ENCODE peak calls at places on chromosomes 6 and 20, in eight cellular contexts. One of them, this sample, is unnamed.
A peak's percentile ranks its signal among the peaks of the same experiment; 100 is the strongest.

GRCh38 chr6:117401799-117402198 is 23.9 kb downstream of the ROS1 start:
- DNase-seq in epithelial cell of esophagus: no peak
- DNase-seq in esophagus squamous epithelium: no peak
- DNase-seq in tibial artery: no peak
- DNase-seq in fibroblast of lung: no peak
- DNase-seq in neural crest cell: no peak
- DNase-seq in stomach: no peak
- DNase-seq in nephron progenitor cell: no peak
- DNase-seq in this sample: no peak

GRCh38 chr6:149497365-149497764 is 12.6 kb upstream of the ZC3H12D start:
- DNase-seq in epithelial cell of esophagus: no peak
- DNase-seq in esophagus squamous epithelium: no peak
- DNase-seq in tibial artery: no peak
- DNase-seq in fibroblast of lung: no peak
- DNase-seq in neural crest cell: no peak
- DNase-seq in stomach: no peak
- DNase-seq in nephron progenitor cell: no peak
- DNase-seq in this sample: no peak

GRCh38 chr6:107658920-107659879 is 164.9 kb downstream of the SCML4 start:
- DNase-seq in epithelial cell of esophagus: peak; percentile 55
- DNase-seq in esophagus squamous epithelium: no peak
- DNase-seq in tibial artery: no peak
- DNase-seq in fibroblast of lung: peak; percentile 40
- DNase-seq in neural crest cell: no peak
- DNase-seq in stomach: no peak
- DNase-seq in nephron progenitor cell: no peak
- DNase-seq in this sample: no peak

GRCh38 chr6:5681480-5681879 is 325.2 kb downstream of the NRN1 start:
- DNase-seq in epithelial cell of esophagus: peak; percentile 37
- DNase-seq in esophagus squamous epithelium: no peak
- DNase-seq in tibial artery: no peak
- DNase-seq in fibroblast of lung: no peak
- DNase-seq in neural crest cell: no peak
- DNase-seq in stomach: no peak
- DNase-seq in nephron progenitor cell: no peak
- DNase-seq in this sample: no peak

GRCh38 chr6:168793649-168794048 is 352.7 kb downstream of the SMOC2 start:
- DNase-seq in epithelial cell of esophagus: no peak
- DNase-seq in esophagus squamous epithelium: no peak
- DNase-seq in tibial artery: no peak
- DNase-seq in fibroblast of lung: no peak
- DNase-seq in neural crest cell: no peak
- DNase-seq in stomach: no peak
- DNase-seq in nephron progenitor cell: no peak
- DNase-seq in this sample: no peak

GRCh38 chr20:35320396-35321126 is 28.3 kb upstream of the FAM83C start:
- DNase-seq in epithelial cell of esophagus: peak; percentile 58
- DNase-seq in esophagus squamous epithelium: no peak
- DNase-seq in tibial artery: no peak
- DNase-seq in fibroblast of lung: peak; percentile 97
- DNase-seq in neural crest cell: no peak
- DNase-seq in stomach: no peak
- DNase-seq in nephron progenitor cell: no peak
- DNase-seq in this sample: no peak

GRCh38 chr6:17483391-17484016 is 90.1 kb downstream of the CAP2 start:
- DNase-seq in epithelial cell of esophagus: no peak
- DNase-seq in esophagus squamous epithelium: no peak
- DNase-seq in tibial artery: no peak
- DNase-seq in fibroblast of lung: no peak
- DNase-seq in neural crest cell: no peak
- DNase-seq in stomach: no peak
- DNase-seq in nephron progenitor cell: no peak
- DNase-seq in this sample: no peak

GRCh38 chr20:2713285-2713684 is 20.7 kb downstream of the EBF4 start:
- DNase-seq in epithelial cell of esophagus: peak; percentile 31
- DNase-seq in esophagus squamous epithelium: no peak
- DNase-seq in tibial artery: no peak
- DNase-seq in fibroblast of lung: no peak
- DNase-seq in neural crest cell: no peak
- DNase-seq in stomach: no peak
- DNase-seq in nephron progenitor cell: no peak
- DNase-seq in this sample: no peak

GRCh38 chr6:73803562-73804221 is 107.7 kb downstream of the CD109 start:
- DNase-seq in epithelial cell of esophagus: peak; percentile 84
- DNase-seq in esophagus squamous epithelium: no peak
- DNase-seq in tibial artery: no peak
- DNase-seq in fibroblast of lung: peak; percentile 98
- DNase-seq in neural crest cell: peak; percentile 48
- DNase-seq in stomach: no peak
- DNase-seq in nephron progenitor cell: peak; percentile 43
- DNase-seq in this sample: peak; percentile 93

GRCh38 chr6:42969431-42969830 is 8.9 kb downstream of the GNMT start:
- DNase-seq in epithelial cell of esophagus: no peak
- DNase-seq in esophagus squamous epithelium: no peak
- DNase-seq in tibial artery: no peak
- DNase-seq in fibroblast of lung: no peak
- DNase-seq in neural crest cell: no peak
- DNase-seq in stomach: no peak
- DNase-seq in nephron progenitor cell: no peak
- DNase-seq in this sample: no peak

GRCh38 chr6:26594730-26595632 is 1.8 kb upstream of the ABT1 start:
- DNase-seq in epithelial cell of esophagus: peak; percentile 77
- DNase-seq in esophagus squamous epithelium: no peak
- DNase-seq in tibial artery: no peak
- DNase-seq in fibroblast of lung: peak; percentile 79
- DNase-seq in neural crest cell: no peak
- DNase-seq in stomach: no peak
- DNase-seq in nephron progenitor cell: peak; percentile 48
- DNase-seq in this sample: peak; percentile 45

GRCh38 chr6:81694214-81694613 is 58.3 kb downstream of the TENT5A start:
- DNase-seq in epithelial cell of esophagus: no peak
- DNase-seq in esophagus squamous epithelium: no peak
- DNase-seq in tibial artery: no peak
- DNase-seq in fibroblast of lung: no peak
- DNase-seq in neural crest cell: no peak
- DNase-seq in stomach: no peak
- DNase-seq in nephron progenitor cell: no peak
- DNase-seq in this sample: no peak

GRCh38 chr20:33460711-33461110 is 17.1 kb upstream of the SNTA1 start:
- DNase-seq in epithelial cell of esophagus: peak; percentile 60
- DNase-seq in esophagus squamous epithelium: no peak
- DNase-seq in tibial artery: no peak
- DNase-seq in fibroblast of lung: no peak
- DNase-seq in neural crest cell: no peak
- DNase-seq in stomach: no peak
- DNase-seq in nephron progenitor cell: no peak
- DNase-seq in this sample: no peak

GRCh38 chr6:73285674-73286283 is 22.8 kb upstream of the KHDC1 start:
- DNase-seq in epithelial cell of esophagus: peak; percentile 47
- DNase-seq in esophagus squamous epithelium: no peak
- DNase-seq in tibial artery: no peak
- DNase-seq in fibroblast of lung: peak; percentile 62
- DNase-seq in neural crest cell: no peak
- DNase-seq in stomach: no peak
- DNase-seq in nephron progenitor cell: no peak
- DNase-seq in this sample: no peak

GRCh38 chr6:148382856-148383255 is 40.2 kb downstream of the SASH1 start:
- DNase-seq in epithelial cell of esophagus: no peak
- DNase-seq in esophagus squamous epithelium: no peak
- DNase-seq in tibial artery: no peak
- DNase-seq in fibroblast of lung: peak; percentile 28
- DNase-seq in neural crest cell: no peak
- DNase-seq in stomach: no peak
- DNase-seq in nephron progenitor cell: no peak
- DNase-seq in this sample: no peak

GRCh38 chr6:291148-291696 is 1.1 kb upstream of the DUSP22 start:
- DNase-seq in epithelial cell of esophagus: peak; percentile 86
- DNase-seq in esophagus squamous epithelium: no peak
- DNase-seq in tibial artery: no peak
- DNase-seq in fibroblast of lung: no peak
- DNase-seq in neural crest cell: no peak
- DNase-seq in stomach: no peak
- DNase-seq in nephron progenitor cell: no peak
- DNase-seq in this sample: no peak

GRCh38 chr6:42405025-42405424 is 46.7 kb downstream of the TRERF1 start:
- DNase-seq in epithelial cell of esophagus: peak; percentile 29
- DNase-seq in esophagus squamous epithelium: no peak
- DNase-seq in tibial artery: no peak
- DNase-seq in fibroblast of lung: peak; percentile 81
- DNase-seq in neural crest cell: no peak
- DNase-seq in stomach: no peak
- DNase-seq in nephron progenitor cell: no peak
- DNase-seq in this sample: no peak

DNA sequence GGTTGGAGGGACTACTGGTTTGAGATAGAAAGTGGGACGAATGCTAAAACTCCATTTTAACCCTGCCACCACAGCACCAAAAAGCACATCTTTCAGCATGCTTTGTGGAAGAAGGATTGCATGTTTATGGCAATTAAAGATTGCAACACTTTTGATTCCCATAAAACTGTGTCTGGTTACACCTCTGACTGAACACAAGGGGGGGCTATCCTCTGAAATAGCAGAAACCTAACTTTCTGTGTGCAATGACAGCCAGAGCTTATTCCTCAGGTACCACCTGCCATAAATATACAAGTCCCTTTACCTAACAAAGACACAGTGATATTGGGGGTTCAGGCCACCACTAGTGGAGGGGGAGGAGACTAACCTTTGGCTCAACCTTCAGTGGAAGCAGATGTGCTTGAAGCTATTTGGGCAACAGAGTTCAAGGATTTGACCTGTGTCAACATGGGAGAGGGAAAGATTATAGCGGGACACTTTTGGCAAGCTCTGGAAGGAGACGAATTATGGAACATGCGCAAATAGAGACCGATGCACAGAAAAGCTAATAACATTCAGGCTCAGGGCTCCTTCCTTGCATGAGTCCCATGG is 9.6 kb upstream of the PLG start:
- DNase-seq in epithelial cell of esophagus: peak; percentile 5
- DNase-seq in esophagus squamous epithelium: no peak
- DNase-seq in tibial artery: no peak
- DNase-seq in fibroblast of lung: no peak
- DNase-seq in neural crest cell: no peak
- DNase-seq in stomach: no peak
- DNase-seq in nephron progenitor cell: no peak
- DNase-seq in this sample: no peak
- TF ChIP-seq CTCF in epithelial cell of esophagus: peak; percentile 29
- TF ChIP-seq CTCF in esophagus squamous epithelium: no peak
- TF ChIP-seq CTCF in tibial artery: no peak
- TF ChIP-seq CTCF in fibroblast of lung: no peak
- TF ChIP-seq CTCF in neural crest cell: peak; percentile 33
- TF ChIP-seq CTCF in stomach: no peak
- TF ChIP-seq CTCF in nephron progenitor cell: no peak
- TF ChIP-seq CTCF in this sample: no peak

DNA sequence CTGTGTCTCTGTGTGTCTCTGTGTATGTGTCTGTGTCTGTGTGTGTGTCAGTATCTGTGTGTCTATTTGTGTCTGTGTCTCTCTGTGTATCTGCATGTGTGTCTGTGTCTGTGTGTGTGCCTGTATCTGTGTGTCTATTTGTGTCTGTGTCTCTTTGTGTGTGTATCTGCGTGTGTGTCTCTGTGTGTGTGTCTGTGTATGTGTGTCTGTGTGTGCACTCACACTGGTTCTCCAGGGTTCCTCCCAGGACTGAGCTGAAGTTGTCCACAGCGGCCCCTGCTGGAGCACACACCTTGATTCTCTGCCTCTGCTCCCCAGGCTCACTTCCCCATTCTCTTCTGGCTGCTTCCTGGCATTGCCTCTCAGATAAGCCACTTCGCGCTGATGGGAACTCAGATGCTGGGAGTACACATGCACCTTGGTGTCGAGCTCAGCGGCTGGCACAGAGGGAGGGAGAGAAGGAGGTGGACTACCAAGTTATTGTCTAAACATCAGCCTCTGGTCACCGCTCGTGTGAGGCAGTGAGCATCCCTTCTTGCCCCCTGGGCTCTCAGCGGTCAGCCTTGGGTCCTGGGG is 105.0 kb upstream of the NXT1 start:
- DNase-seq in epithelial cell of esophagus: peak; percentile 62
- DNase-seq in esophagus squamous epithelium: no peak
- DNase-seq in tibial artery: peak; percentile 77
- DNase-seq in fibroblast of lung: peak; percentile 38
- DNase-seq in neural crest cell: peak; percentile 28
- DNase-seq in stomach: peak; percentile 66
- DNase-seq in nephron progenitor cell: peak; percentile 47
- DNase-seq in this sample: no peak
- TF ChIP-seq CTCF in epithelial cell of esophagus: peak; percentile 73
- TF ChIP-seq CTCF in esophagus squamous epithelium: peak; percentile 42
- TF ChIP-seq CTCF in tibial artery: peak; percentile 39
- TF ChIP-seq CTCF in fibroblast of lung: no peak
- TF ChIP-seq CTCF in neural crest cell: peak; percentile 59
- TF ChIP-seq CTCF in stomach: no peak
- TF ChIP-seq CTCF in nephron progenitor cell: peak; percentile 39
- TF ChIP-seq CTCF in this sample: peak; percentile 67

GRCh38 chr6:52201493-52201892 is 15.3 kb downstream of the IL17A start:
- DNase-seq in epithelial cell of esophagus: no peak
- DNase-seq in esophagus squamous epithelium: no peak
- DNase-seq in tibial artery: no peak
- DNase-seq in fibroblast of lung: no peak
- DNase-seq in neural crest cell: no peak
- DNase-seq in stomach: no peak
- DNase-seq in nephron progenitor cell: no peak
- DNase-seq in this sample: no peak

GRCh38 chr6:52209672-52210626 is 23.8 kb downstream of the IL17A start:
- DNase-seq in epithelial cell of esophagus: no peak
- DNase-seq in esophagus squamous epithelium: no peak
- DNase-seq in tibial artery: no peak
- DNase-seq in fibroblast of lung: no peak
- DNase-seq in neural crest cell: no peak
- DNase-seq in stomach: no peak
- DNase-seq in nephron progenitor cell: no peak
- DNase-seq in this sample: no peak

GRCh38 chr6:52208612-52209011 is 22.4 kb downstream of the IL17A start:
- DNase-seq in epithelial cell of esophagus: no peak
- DNase-seq in esophagus squamous epithelium: no peak
- DNase-seq in tibial artery: no peak
- DNase-seq in fibroblast of lung: no peak
- DNase-seq in neural crest cell: no peak
- DNase-seq in stomach: no peak
- DNase-seq in nephron progenitor cell: no peak
- DNase-seq in this sample: no peak

DNA sequence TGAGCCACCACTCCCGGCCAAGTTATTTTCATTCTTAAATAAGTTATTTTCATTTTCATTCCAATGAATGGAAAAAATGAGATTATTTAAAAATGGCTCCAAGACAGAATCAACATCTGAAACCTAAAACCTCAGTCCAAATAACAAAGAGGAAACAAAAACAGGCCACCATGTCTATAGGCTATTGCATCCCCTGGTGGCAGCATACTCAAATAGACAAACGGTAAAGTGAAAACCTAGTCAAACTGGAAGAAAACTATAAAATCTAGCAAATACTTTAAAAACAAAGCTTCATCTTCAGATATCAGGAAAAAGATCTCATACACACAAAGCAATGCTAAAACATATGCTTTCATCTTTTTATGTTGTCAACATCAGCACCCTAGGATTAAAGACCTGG is 20.9 kb downstream of the IL17A start:
- DNase-seq in epithelial cell of esophagus: no peak
- DNase-seq in esophagus squamous epithelium: no peak
- DNase-seq in tibial artery: no peak
- DNase-seq in fibroblast of lung: no peak
- DNase-seq in neural crest cell: no peak
- DNase-seq in stomach: no peak
- DNase-seq in nephron progenitor cell: no peak
- DNase-seq in this sample: no peak
- TF ChIP-seq CTCF in epithelial cell of esophagus: no peak
- TF ChIP-seq CTCF in esophagus squamous epithelium: no peak
- TF ChIP-seq CTCF in tibial artery: no peak
- TF ChIP-seq CTCF in fibroblast of lung: no peak
- TF ChIP-seq CTCF in neural crest cell: peak; percentile 23
- TF ChIP-seq CTCF in stomach: no peak
- TF ChIP-seq CTCF in nephron progenitor cell: no peak
- TF ChIP-seq CTCF in this sample: no peak

GRCh38 chr20:49964964-49965780 is 17.6 kb upstream of the SNAI1 start:
- DNase-seq in epithelial cell of esophagus: peak; percentile 59
- DNase-seq in esophagus squamous epithelium: no peak
- DNase-seq in tibial artery: no peak
- DNase-seq in fibroblast of lung: peak; percentile 15
- DNase-seq in neural crest cell: peak; percentile 57
- DNase-seq in stomach: peak; percentile 37
- DNase-seq in nephron progenitor cell: peak; percentile 59
- DNase-seq in this sample: no peak
- TF ChIP-seq CTCF in epithelial cell of esophagus: peak; percentile 59
- TF ChIP-seq CTCF in esophagus squamous epithelium: no peak
- TF ChIP-seq CTCF in tibial artery: peak; percentile 19
- TF ChIP-seq CTCF in fibroblast of lung: peak; percentile 41
- TF ChIP-seq CTCF in neural crest cell: peak; percentile 71
- TF ChIP-seq CTCF in stomach: no peak
- TF ChIP-seq CTCF in nephron progenitor cell: peak; percentile 68
- TF ChIP-seq CTCF in this sample: peak; percentile 48